ENCODE peak calls at places on chromosomes 13 and 19, in seven cellular contexts. Q, R, T, N, F, I and U are unnamed samples.

GRCh38 chr13:83340170-83340569 is 542.1 kb downstream of the SLITRK1 start:
- ATAC-seq in T (no peak), N (no peak), Q (no peak), R (no peak), I (no peak), F (no peak), U (no peak)

GRCh38 chr13:98970293-98970692 is 7.6 kb downstream of the DOCK9 start:
- ATAC-seq in N (no peak), Q (peak), F (no peak), T (no peak), R (no peak), I (no peak), U (no peak)

GRCh38 chr19:23346696-23347095 is 48.6 kb downstream of the ZNF91 start:
- ATAC-seq in N (no peak), F (no peak), R (no peak), I (no peak), T (no peak), Q (no peak), U (no peak)

GRCh38 chr13:73025212-73026012 is 33.4 kb upstream of the KLF5 start:
- ATAC-seq in F (no peak), I (no peak), T (no peak), N (no peak), R (peak), Q (peak), U (no peak)

GRCh38 chr19:5131866-5132561 is 163.1 kb downstream of the KDM4B start:
- ATAC-seq in R (no peak), F (no peak), N (peak), T (peak), I (no peak), Q (no peak), U (no peak)

GRCh38 chr13:28117689-28118377 is 17.5 kb upstream of the FLT3 start:
- ATAC-seq in T (no peak), I (no peak), F (no peak), Q (no peak), R (no peak), N (no peak), U (no peak)

GRCh38 chr19:33622505-33622808 is 704 bp downstream of the CHST8 start:
- ATAC-seq in T (no peak), N (no peak), I (no peak), R (peak), F (no peak), Q (no peak), U (no peak)

GRCh38 chr13:30020726-30021312 is 170.4 kb upstream of the UBL3 start:
- ATAC-seq in N (no peak), Q (no peak), T (no peak), F (no peak), R (no peak), I (no peak), U (no peak)

GRCh38 chr13:112743451-112744305 is 53.8 kb downstream of the ATP11A start:
- ATAC-seq in N (no peak), R (no peak), I (no peak), Q (no peak), T (no peak), F (no peak), U (no peak)

GRCh38 chr13:97999653-98000052 is 46.2 kb downstream of the IPO5 start:
- ATAC-seq in I (no peak), F (no peak), N (no peak), T (no peak), Q (no peak), R (no peak), U (no peak)

GRCh38 chr13:22082437-22083100 is 411.7 kb downstream of the FGF9 start:
- ATAC-seq in N (no peak), T (peak), I (no peak), Q (no peak), R (no peak), F (peak), U (no peak)

GRCh38 chr19:9156304-9156703 is 16.1 kb downstream of the ZNF317 start:
- ATAC-seq in R (no peak), Q (no peak), I (no peak), F (no peak), T (no peak), N (no peak), U (no peak)

GRCh38 chr13:33722216-33722900 is 95.6 kb upstream of the RFC3 start:
- ATAC-seq in Q (peak), I (no peak), R (no peak), T (no peak), F (peak), N (no peak), U (no peak)

GRCh38 chr13:99766641-99767045 is 204.9 kb downstream of the ZIC5 start:
- ATAC-seq in T (no peak), Q (no peak), R (no peak), N (no peak), I (no peak), F (no peak), U (no peak)